ENCODE peak calls at places on chromosomes 1 and 21, in five cellular contexts. One of them, this sample, is unnamed.
A peak's percentile ranks its signal among the peaks of the same experiment; 100 is the strongest.

GRCh38 chr1:1256956-1257871 is 10.7 kb upstream of the C1QTNF12 start:
- DNase-seq in H1: no peak
- DNase-seq in SK-N-SH: no peak
- DNase-seq in K562: no peak
- DNase-seq in HCT116: no peak
- DNase-seq in this sample: no peak

GRCh38 chr1:224769987-224770693 is 154.0 kb downstream of the CNIH3 start:
- DNase-seq in H1: no peak
- DNase-seq in SK-N-SH: no peak
- DNase-seq in K562: no peak
- DNase-seq in HCT116: no peak
- DNase-seq in this sample: no peak

GRCh38 chr1:1921901-1922753 is 3.0 kb upstream of the TMEM52 start:
- DNase-seq in H1: no peak
- DNase-seq in SK-N-SH: no peak
- DNase-seq in K562: no peak
- DNase-seq in HCT116: no peak
- DNase-seq in this sample: no peak

GRCh38 chr1:77126309-77126708 is 92.9 kb downstream of the PIGK start:
- DNase-seq in H1: no peak
- DNase-seq in SK-N-SH: peak; percentile 56
- DNase-seq in K562: no peak
- DNase-seq in HCT116: peak; percentile 73
- DNase-seq in this sample: peak; percentile 69

GRCh38 chr1:109490029-109490933 is 3.6 kb upstream of the CYB561D1 start:
- DNase-seq in H1: peak; percentile 88
- DNase-seq in SK-N-SH: peak; percentile 73
- DNase-seq in K562: peak; percentile 67
- DNase-seq in HCT116: peak; percentile 31
- DNase-seq in this sample: peak; percentile 58

GRCh38 chr1:180580237-180580636 is 21.5 kb downstream of the OVAAL start:
- DNase-seq in H1: no peak
- DNase-seq in SK-N-SH: peak; percentile 33
- DNase-seq in K562: no peak
- DNase-seq in HCT116: no peak
- DNase-seq in this sample: peak; percentile 38

GRCh38 chr1:22830131-22830566 is 119.5 kb downstream of the EPHB2 start:
- DNase-seq in H1: no peak
- DNase-seq in SK-N-SH: no peak
- DNase-seq in K562: no peak
- DNase-seq in HCT116: no peak
- DNase-seq in this sample: no peak

GRCh38 chr21:44437696-44438431 is 17.4 kb upstream of the LRRC3 start:
- DNase-seq in H1: no peak
- DNase-seq in SK-N-SH: no peak
- DNase-seq in K562: no peak
- DNase-seq in HCT116: no peak
- DNase-seq in this sample: no peak

GRCh38 chr1:236143104-236143948 is 987 bp downstream of the GPR137B start:
- DNase-seq in H1: no peak
- DNase-seq in SK-N-SH: peak; percentile 70
- DNase-seq in K562: no peak
- DNase-seq in HCT116: no peak
- DNase-seq in this sample: no peak

GRCh38 chr1:55727010-55727409 is 511.8 kb upstream of the USP24 start:
- DNase-seq in H1: no peak
- DNase-seq in SK-N-SH: no peak
- DNase-seq in K562: no peak
- DNase-seq in HCT116: no peak
- DNase-seq in this sample: no peak

GRCh38 chr1:69436151-69436550 is 131.6 kb upstream of the LRRC7 start:
- DNase-seq in H1: no peak
- DNase-seq in SK-N-SH: no peak
- DNase-seq in K562: no peak
- DNase-seq in HCT116: no peak
- DNase-seq in this sample: no peak

GRCh38 chr1:69433073-69433472 is 134.6 kb upstream of the LRRC7 start:
- DNase-seq in H1: no peak
- DNase-seq in SK-N-SH: no peak
- DNase-seq in K562: no peak
- DNase-seq in HCT116: no peak
- DNase-seq in this sample: no peak
- TF ChIP-seq JUND in H1: no peak
- TF ChIP-seq JUND in SK-N-SH: no peak
- TF ChIP-seq JUND in K562: no peak
- TF ChIP-seq JUND in HCT116: no peak
- TF ChIP-seq JUND in this sample: no peak

GRCh38 chr1:7290971-7291970 is 479.8 kb upstream of the VAMP3 start:
- DNase-seq in H1: peak; percentile 37
- DNase-seq in SK-N-SH: peak; percentile 76
- DNase-seq in K562: no peak
- DNase-seq in HCT116: no peak
- DNase-seq in this sample: no peak
- TF ChIP-seq JUND in H1: no peak
- TF ChIP-seq JUND in SK-N-SH: peak; percentile 63
- TF ChIP-seq JUND in K562: no peak
- TF ChIP-seq JUND in HCT116: no peak
- TF ChIP-seq JUND in this sample: no peak

DNA sequence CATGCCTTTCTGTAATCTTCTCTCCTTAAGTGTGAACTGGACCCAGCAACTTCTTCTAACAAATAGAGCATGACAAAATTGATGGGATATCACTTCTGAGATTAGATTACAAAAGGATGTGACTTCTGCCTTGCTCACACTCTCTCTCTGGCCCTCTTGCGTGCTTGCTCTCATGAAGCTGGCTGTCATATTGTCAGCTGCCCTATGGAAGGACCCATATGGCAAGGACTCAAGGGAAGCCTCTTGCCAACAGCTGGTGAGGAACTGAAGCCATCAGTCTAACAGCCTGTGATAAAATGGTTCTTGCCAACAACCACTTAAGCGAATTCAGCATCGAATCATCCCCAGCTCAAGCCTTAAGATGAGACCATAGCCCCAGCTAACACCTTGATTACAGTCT is 4.8 kb upstream of the TLR5 start:
- DNase-seq in H1: no peak
- DNase-seq in SK-N-SH: no peak
- DNase-seq in K562: no peak
- DNase-seq in HCT116: no peak
- DNase-seq in this sample: no peak
- TF ChIP-seq JUND in H1: no peak
- TF ChIP-seq JUND in SK-N-SH: no peak
- TF ChIP-seq JUND in K562: no peak
- TF ChIP-seq JUND in HCT116: no peak
- TF ChIP-seq JUND in this sample: no peak

GRCh38 chr1:67647036-67647798 is 37.8 kb upstream of the GADD45A start:
- DNase-seq in H1: no peak
- DNase-seq in SK-N-SH: peak; percentile 64
- DNase-seq in K562: no peak
- DNase-seq in HCT116: no peak
- DNase-seq in this sample: peak; percentile 30
- TF ChIP-seq JUND in H1: no peak
- TF ChIP-seq JUND in SK-N-SH: no peak
- TF ChIP-seq JUND in K562: no peak
- TF ChIP-seq JUND in HCT116: no peak
- TF ChIP-seq JUND in this sample: no peak

GRCh38 chr1:50604580-50604979 is 181.3 kb upstream of the DMRTA2 start:
- DNase-seq in H1: no peak
- DNase-seq in SK-N-SH: no peak
- DNase-seq in K562: no peak
- DNase-seq in HCT116: no peak
- DNase-seq in this sample: no peak
- TF ChIP-seq JUND in H1: no peak
- TF ChIP-seq JUND in SK-N-SH: no peak
- TF ChIP-seq JUND in K562: no peak
- TF ChIP-seq JUND in HCT116: no peak
- TF ChIP-seq JUND in this sample: no peak

GRCh38 chr1:115969509-115969908 is 6.8 kb upstream of the SLC22A15 start:
- DNase-seq in H1: peak; percentile 68
- DNase-seq in SK-N-SH: peak; percentile 34
- DNase-seq in K562: peak; percentile 29
- DNase-seq in HCT116: peak; percentile 63
- DNase-seq in this sample: peak; percentile 53
- TF ChIP-seq JUND in H1: no peak
- TF ChIP-seq JUND in SK-N-SH: no peak
- TF ChIP-seq JUND in K562: no peak
- TF ChIP-seq JUND in HCT116: no peak
- TF ChIP-seq JUND in this sample: no peak

GRCh38 chr1:38418195-38419030 is 371.8 kb upstream of the POU3F1 start:
- DNase-seq in H1: no peak
- DNase-seq in SK-N-SH: no peak
- DNase-seq in K562: peak; percentile 18
- DNase-seq in HCT116: no peak
- DNase-seq in this sample: no peak
- TF ChIP-seq JUND in H1: no peak
- TF ChIP-seq JUND in SK-N-SH: no peak
- TF ChIP-seq JUND in K562: no peak
- TF ChIP-seq JUND in HCT116: no peak
- TF ChIP-seq JUND in this sample: no peak

GRCh38 chr1:217977943-217978342 is 307.1 kb upstream of the RRP15 start:
- DNase-seq in H1: no peak
- DNase-seq in SK-N-SH: no peak
- DNase-seq in K562: no peak
- DNase-seq in HCT116: no peak
- DNase-seq in this sample: no peak
- TF ChIP-seq JUND in H1: no peak
- TF ChIP-seq JUND in SK-N-SH: no peak
- TF ChIP-seq JUND in K562: no peak
- TF ChIP-seq JUND in HCT116: no peak
- TF ChIP-seq JUND in this sample: no peak

DNA sequence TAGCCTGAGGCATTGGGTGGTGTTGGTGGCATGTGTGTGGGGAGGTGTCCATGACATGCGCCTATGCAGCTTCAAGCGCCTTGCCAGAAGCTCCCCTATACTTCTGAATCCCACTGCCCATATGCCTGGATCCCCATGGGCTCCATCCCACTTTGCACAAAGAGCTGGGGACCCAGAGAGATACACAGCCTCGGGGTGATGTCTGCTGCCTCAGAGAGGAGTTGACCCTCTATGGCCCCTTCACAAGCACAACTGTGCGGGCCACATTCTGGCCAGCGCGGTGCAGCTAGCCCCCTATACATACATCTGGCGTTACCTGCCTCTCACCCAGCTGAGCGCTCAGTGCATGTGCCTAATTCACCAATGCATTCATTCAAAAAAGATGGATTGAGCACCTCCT is 9.6 kb upstream of the PTPRF start:
- DNase-seq in H1: no peak
- DNase-seq in SK-N-SH: no peak
- DNase-seq in K562: no peak
- DNase-seq in HCT116: no peak
- DNase-seq in this sample: no peak
- TF ChIP-seq JUND in H1: no peak
- TF ChIP-seq JUND in SK-N-SH: no peak
- TF ChIP-seq JUND in K562: no peak
- TF ChIP-seq JUND in HCT116: no peak
- TF ChIP-seq JUND in this sample: no peak

This sample was measured in T47D.